ENCODE peak calls at places on chromosomes 1 and 21, in ten cellular contexts. J, G, H, C, Y, E, F, M, O and I are unnamed samples.

GRCh38 chr1:12438349-12438924 is 179.6 kb downstream of the DHRS3 start:
- DNase-seq in Y (peak; percentile 54), J (peak; percentile 25), G (no peak), H (no peak), E (no peak), C (peak; percentile 56), O (no peak), M (peak; percentile 61), F (no peak), I (peak; percentile 56)

GRCh38 chr1:110235839-110236682 is 25.9 kb downstream of the KCNC4 start:
- DNase-seq in H (no peak), C (peak; percentile 44), Y (peak; percentile 51), M (peak; percentile 67), O (peak; percentile 80), G (no peak), F (no peak), E (no peak), J (no peak), I (peak; percentile 76)

GRCh38 chr1:155360051-155360450 is 39.4 kb downstream of the RUSC1 start:
- DNase-seq in F (no peak), Y (no peak), M (no peak), E (no peak), C (no peak), O (no peak), H (no peak), J (no peak), G (no peak), I (no peak)

GRCh38 chr1:90616395-90616794 is 100.7 kb downstream of the BARHL2 start:
- DNase-seq in H (no peak), G (no peak), M (no peak), O (no peak), C (no peak), F (no peak), Y (no peak), E (no peak), J (no peak), I (peak; percentile 82)

GRCh38 chr21:25885405-25885804 is 150.6 kb downstream of the GABPA start:
- DNase-seq in F (no peak), J (no peak), O (no peak), E (no peak), M (no peak), H (no peak), C (no peak), Y (no peak), G (no peak), I (no peak)

GRCh38 chr1:160206421-160207117 is 1.4 kb downstream of the PEA15 start:
- DNase-seq in M (no peak), O (peak; percentile 91), H (no peak), G (no peak), E (no peak), F (no peak), C (no peak), Y (no peak), J (no peak), I (peak; percentile 37)

GRCh38 chr1:202107321-202107761 is 15.4 kb upstream of the GPR37L1 start:
- DNase-seq in E (no peak), J (no peak), H (no peak), C (no peak), G (no peak), Y (no peak), F (peak; percentile 28), M (no peak), O (no peak), I (no peak)

GRCh38 chr1:52463891-52464290 is 59.5 kb downstream of the PRPF38A start:
- DNase-seq in Y (no peak), G (no peak), O (no peak), E (no peak), H (no peak), M (no peak), C (no peak), J (no peak), F (no peak), I (no peak)

GRCh38 chr21:30072496-30072895 is 94.1 kb downstream of the CLDN17 start:
- DNase-seq in O (peak; percentile 8), H (no peak), M (no peak), E (no peak), F (peak; percentile 8), G (no peak), C (no peak), Y (no peak), J (no peak), I (peak; percentile 80)

GRCh38 chr1:226541231-226541630 is 7.3 kb upstream of the STUM start:
- DNase-seq in J (no peak), F (no peak), H (no peak), C (no peak), E (no peak), O (no peak), Y (no peak), G (no peak), M (no peak), I (no peak)

GRCh38 chr21:39061766-39062165 is 121.5 kb downstream of the PSMG1 start:
- DNase-seq in E (no peak), Y (no peak), O (no peak), F (no peak), C (no peak), H (no peak), J (no peak), M (no peak), G (no peak), I (no peak)